ENCODE peak calls at places on chromosomes 11 and 22, in eight cellular contexts. Y is brain microvascular endothelial cell, S is tibial nerve, H is foreskin fibroblast, F is endodermal cell, M is mammary epithelial cell, D is omental fat pad, C is dorsolateral prefrontal cortex. G is an unnamed sample.

GRCh38 chr11:64858467-64859401 is 14.3 kb upstream of the CDC42BPG start:
- DNase-seq in Y (no peak), S (no peak), H (no peak), F (no peak), M (no peak), D (no peak), C (no peak), G (no peak)

GRCh38 chr11:22304337-22304961 is 33.7 kb upstream of the SLC17A6 start:
- DNase-seq in Y (no peak), S (no peak), H (peak; percentile 13), F (no peak), M (peak; percentile 12), D (no peak), C (no peak), G (peak; percentile 1)

GRCh38 chr11:125956371-125956770 is 10.5 kb downstream of the VSIG10L2 start:
- DNase-seq in Y (no peak), S (peak; percentile 22), H (no peak), F (no peak), M (no peak), D (no peak), C (peak; percentile 84), G (no peak)

GRCh38 chr11:16981651-16982194 is 32.5 kb downstream of the PLEKHA7 start:
- DNase-seq in Y (peak; percentile 41), S (peak; percentile 36), H (peak; percentile 60), F (peak; percentile 68), M (peak; percentile 81), D (no peak), C (peak; percentile 74), G (no peak)

GRCh38 chr11:2703487-2704141 is 3.8 kb upstream of the KCNQ1OT1 start:
- DNase-seq in Y (no peak), S (no peak), H (no peak), F (no peak), M (no peak), D (no peak), C (no peak), G (no peak)

GRCh38 chr11:68840661-68841653 is 759 bp downstream of the CPT1A start:
- DNase-seq in Y (no peak), S (no peak), H (peak; percentile 66), F (peak; percentile 79), M (no peak), D (no peak), C (peak; percentile 62), G (no peak)

GRCh38 chr11:73429121-73429740 is 53.0 kb downstream of the RELT start:
- DNase-seq in Y (peak; percentile 69), S (no peak), H (peak; percentile 75), F (peak; percentile 26), M (no peak), D (no peak), C (no peak), G (no peak)

GRCh38 chr22:26580240-26580962 is 9.5 kb downstream of the TPST2 start:
- DNase-seq in Y (no peak), S (no peak), H (no peak), F (peak; percentile 86), M (no peak), D (no peak), C (no peak), G (no peak)

GRCh38 chr11:60869451-60869825 is 2.1 kb downstream of the ZP1 start:
- DNase-seq in Y (no peak), S (no peak), H (no peak), F (no peak), M (no peak), D (no peak), C (no peak), G (no peak)

GRCh38 chr22:37456351-37456750 is 29.1 kb upstream of the ELFN2 start:
- DNase-seq in Y (no peak), S (no peak), H (no peak), F (peak; percentile 51), M (no peak), D (no peak), C (no peak), G (no peak)

DNA sequence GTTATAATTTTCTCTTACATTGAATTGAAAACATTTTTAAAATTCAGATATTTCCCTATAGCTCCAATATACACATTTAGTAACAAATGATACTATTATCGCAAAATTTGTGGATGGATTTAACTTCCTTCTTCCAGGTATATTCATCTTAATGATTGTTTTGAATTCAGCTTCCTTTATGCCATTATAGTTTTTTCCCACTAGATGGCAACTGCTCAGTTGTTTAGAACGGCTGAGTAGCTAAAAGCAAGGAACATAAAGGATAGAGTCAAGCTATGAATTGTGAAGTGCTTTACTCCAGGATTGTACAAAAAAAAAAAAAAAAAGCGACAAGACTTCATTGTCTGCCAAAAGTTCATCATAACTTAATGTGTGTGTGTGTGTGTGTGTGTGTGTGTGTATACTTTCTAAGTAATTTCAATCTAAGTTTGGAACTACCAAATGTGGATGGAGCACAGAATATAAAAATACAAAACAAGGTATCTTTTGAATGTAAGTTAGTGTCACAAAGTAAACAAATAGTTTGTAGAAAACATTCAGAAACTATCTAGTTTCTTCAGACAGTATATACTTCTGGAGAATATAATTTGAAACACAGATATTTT is 846.4 kb downstream of the DLG2 start:
- DNase-seq in Y (peak; percentile 2), S (no peak), H (peak; percentile 8), F (no peak), M (peak; percentile 14), D (no peak), C (no peak), G (no peak)
- TF ChIP-seq CTCF in Y (peak; percentile 50), S (no peak), H (peak; percentile 41), F (peak; percentile 78), M (peak; percentile 65), D (no peak), C (no peak), G (peak; percentile 65)

GRCh38 chr11:105611837-105612480 is 2.1 kb downstream of the GRIA4 start:
- DNase-seq in Y (no peak), S (no peak), H (peak; percentile 4), F (peak; percentile 49), M (no peak), D (no peak), C (no peak), G (no peak)

GRCh38 chr11:105611414-105611813 is 1.5 kb downstream of the GRIA4 start:
- DNase-seq in Y (no peak), S (no peak), H (peak; percentile 5), F (no peak), M (no peak), D (no peak), C (no peak), G (no peak)

GRCh38 chr11:105610796-105611361 is 1.0 kb downstream of the GRIA4 start:
- DNase-seq in Y (no peak), S (no peak), H (no peak), F (peak; percentile 44), M (no peak), D (no peak), C (no peak), G (no peak)

GRCh38 chr11:105609341-105609781 is 512 bp upstream of the GRIA4 start:
- DNase-seq in Y (peak; percentile 28), S (no peak), H (peak; percentile 50), F (peak; percentile 77), M (peak; percentile 18), D (no peak), C (peak; percentile 61), G (no peak)

GRCh38 chr11:105609832-105610781 is at the start of gene GRIA4:
- DNase-seq in Y (peak; percentile 53), S (no peak), H (peak; percentile 81), F (peak; percentile 86), M (no peak), D (no peak), C (peak; percentile 86), G (no peak)
- TF ChIP-seq CTCF in Y (peak; percentile 26), S (no peak), H (no peak), F (no peak), M (no peak), D (no peak), C (no peak), G (peak; percentile 5)

GRCh38 chr22:49317369-49317768 is 510.3 kb downstream of the BRD1 start:
- DNase-seq in Y (no peak), S (no peak), H (no peak), F (no peak), M (no peak), D (no peak), C (no peak), G (no peak)
- TF ChIP-seq CTCF in Y (no peak), S (no peak), H (no peak), F (peak; percentile 59), M (no peak), D (no peak), C (no peak), G (no peak)

GRCh38 chr11:114892381-114893197 is 214.3 kb downstream of the NXPE2 start:
- DNase-seq in Y (no peak), S (no peak), H (no peak), F (peak; percentile 82), M (no peak), D (no peak), C (no peak), G (no peak)
- TF ChIP-seq CTCF in Y (peak; percentile 26), S (no peak), H (no peak), F (peak; percentile 81), M (peak; percentile 41), D (no peak), C (peak; percentile 13), G (no peak)

GRCh38 chr11:113412675-113413074 is 25.1 kb downstream of the ANKK1 start:
- DNase-seq in Y (no peak), S (no peak), H (no peak), F (no peak), M (no peak), D (no peak), C (no peak), G (no peak)
- TF ChIP-seq CTCF in Y (no peak), S (no peak), H (no peak), F (no peak), M (no peak), D (no peak), C (no peak), G (no peak)

GRCh38 chr22:50182176-50183081 is 3.3 kb upstream of the TRABD start:
- DNase-seq in Y (no peak), S (no peak), H (no peak), F (no peak), M (no peak), D (no peak), C (no peak), G (no peak)
- TF ChIP-seq CTCF in Y (no peak), S (no peak), H (no peak), F (no peak), M (no peak), D (no peak), C (no peak), G (no peak)

GRCh38 chr11:66015936-66016792 is 4.4 kb downstream of the CST6 start:
- DNase-seq in Y (no peak), S (no peak), H (no peak), F (no peak), M (no peak), D (no peak), C (no peak), G (no peak)
- TF ChIP-seq CTCF in Y (no peak), S (no peak), H (no peak), F (no peak), M (no peak), D (no peak), C (no peak), G (no peak)

G was measured in AG09319.